ENCODE peak calls at places on chromosome 4, in eight cellular contexts. P is lower lobe of right lung, S is NCI-H1694 treated with DMSO at 0.1 percent for 48 hours, Y is DND-41, Z is endodermal cell, U is HEK293T, A is fibroblast of the conjunctiva, C is GM10248. L is an unnamed sample.

GRCh38 chr4:2879026-2879425 is 35.4 kb downstream of the ADD1 start:
- DNase-seq in S (no peak), Y (no peak), A (no peak), Z (no peak), C (no peak), U (no peak), P (no peak), L (no peak)

GRCh38 chr4:40185830-40186664 is 10.8 kb upstream of the RHOH start:
- DNase-seq in Y (no peak), C (peak; percentile 59), A (no peak), P (no peak), U (no peak), Z (no peak), S (no peak), L (no peak)

GRCh38 chr4:140154572-140154891 is 548 bp upstream of the MAML3 start:
- DNase-seq in C (no peak), A (no peak), Y (no peak), U (no peak), P (no peak), S (peak; percentile 55), Z (no peak), L (no peak)

GRCh38 chr4:25905371-25905770 is 8.6 kb upstream of the SMIM20 start:
- DNase-seq in P (no peak), Z (no peak), A (no peak), S (no peak), C (no peak), U (no peak), Y (no peak), L (no peak)

GRCh38 chr4:15691346-15692140 is 9.9 kb downstream of the FAM200B start:
- DNase-seq in Z (no peak), P (no peak), A (no peak), U (no peak), C (no peak), S (no peak), Y (no peak), L (no peak)

GRCh38 chr4:127783026-127783769 is 1.1 kb downstream of the HSPA4L start:
- DNase-seq in Y (no peak), A (peak; percentile 49), C (peak; percentile 52), U (peak; percentile 59), P (peak; percentile 67), Z (peak; percentile 73), S (peak; percentile 12), L (no peak)

GRCh38 chr4:140374130-140374477 is 658 bp downstream of the SCOC start:
- DNase-seq in C (no peak), P (no peak), Z (no peak), S (peak; percentile 3), U (no peak), Y (no peak), A (no peak), L (no peak)

GRCh38 chr4:84965558-84966381 is 720 bp downstream of the WDFY3 start:
- DNase-seq in P (peak; percentile 68), C (peak; percentile 9), Y (no peak), A (no peak), U (peak; percentile 47), S (no peak), Z (peak; percentile 86), L (peak; percentile 90)

GRCh38 chr4:41102360-41103092 is 111.8 kb downstream of the APBB2 start:
- DNase-seq in A (no peak), C (no peak), S (no peak), P (no peak), Y (no peak), Z (no peak), U (no peak), L (no peak)

GRCh38 chr4:124386648-124387047 is 325.9 kb downstream of the ANKRD50 start:
- DNase-seq in C (no peak), A (no peak), U (no peak), S (no peak), Y (no peak), P (no peak), Z (no peak), L (no peak)

GRCh38 chr4:76339364-76339763 is 32.8 kb downstream of the STBD1 start:
- DNase-seq in Y (no peak), A (no peak), S (no peak), Z (no peak), P (no peak), U (no peak), C (no peak), L (no peak)

GRCh38 chr4:145957307-145957706 is 18.7 kb upstream of the ZNF827 start:
- DNase-seq in Z (no peak), Y (no peak), C (no peak), P (peak; percentile 45), A (no peak), U (no peak), S (no peak), L (no peak)

GRCh38 chr4:123443401-123444297 is 47.1 kb downstream of the SPRY1 start:
- DNase-seq in Y (peak; percentile 20), C (peak; percentile 36), S (no peak), U (no peak), P (peak; percentile 55), A (no peak), Z (no peak), L (no peak)

GRCh38 chr4:153109296-153109868 is 94.9 kb upstream of the TRIM2 start:
- DNase-seq in U (no peak), Y (no peak), A (no peak), Z (no peak), S (no peak), C (no peak), P (no peak), L (no peak)

GRCh38 chr4:158875455-158875854 is 106.6 kb downstream of the FNIP2 start:
- DNase-seq in Y (no peak), A (no peak), S (no peak), C (no peak), Z (no peak), P (no peak), U (no peak), L (no peak)

GRCh38 chr4:7607156-7607910 is 172.6 kb upstream of the PSAPL1 start:
- DNase-seq in S (no peak), U (no peak), A (no peak), Z (no peak), Y (no peak), P (no peak), C (no peak), L (no peak)

GRCh38 chr4:182877326-182877883 is 39.8 kb downstream of the DCTD start:
- DNase-seq in Z (peak; percentile 65), U (no peak), P (no peak), A (no peak), C (no peak), Y (no peak), S (no peak), L (peak; percentile 28)

GRCh38 chr4:168522371-168522770 is 25.5 kb downstream of the PALLD start:
- DNase-seq in Y (no peak), C (no peak), Z (no peak), S (no peak), P (no peak), A (no peak), U (no peak), L (no peak)

GRCh38 chr4:173609158-173609557 is 79.1 kb upstream of the HAND2 start:
- DNase-seq in U (no peak), Z (no peak), A (no peak), C (no peak), Y (no peak), S (no peak), P (no peak), L (no peak)

GRCh38 chr4:113806850-113807249 is 45.3 kb upstream of the CAMK2D start:
- DNase-seq in C (no peak), A (no peak), S (no peak), U (no peak), Y (no peak), P (no peak), Z (no peak), L (no peak)

GRCh38 chr4:14841801-14842748 is 160.2 kb upstream of the CPEB2 start:
- DNase-seq in Y (no peak), S (no peak), Z (no peak), P (peak; percentile 86), U (no peak), C (no peak), A (no peak), L (no peak)

GRCh38 chr4:152293527-152293926 is 242.4 kb downstream of the FBXW7 start:
- DNase-seq in Y (no peak), P (no peak), U (no peak), S (no peak), A (no peak), Z (no peak), C (no peak), L (no peak)

GRCh38 chr4:1396806-1397455 is 9.3 kb downstream of the NKX1-1 start:
- DNase-seq in U (no peak), Y (no peak), Z (peak; percentile 26), C (no peak), P (peak; percentile 29), S (no peak), A (no peak), L (peak; percentile 41)

GRCh38 chr4:53273726-53274125 is 92.1 kb downstream of the SCFD2 start:
- DNase-seq in S (no peak), Y (no peak), U (no peak), P (no peak), C (no peak), Z (no peak), A (no peak), L (no peak)

GRCh38 chr4:16764622-16765021 is 133.8 kb downstream of the LDB2 start:
- DNase-seq in U (no peak), S (no peak), A (no peak), Z (peak; percentile 78), C (no peak), Y (no peak), P (no peak), L (no peak)

L was measured in mesenteric fat pad.